ENCODE peak calls at places on chromosomes 6 and 20, in eight cellular contexts. One of them, this sample, is unnamed.

GRCh38 chr20:45589725-45590124 is 10.6 kb upstream of the WFDC8 start:
- DNase-seq in fibroblast of the aortic adventitia: peak
- DNase-seq in GF-D8: no peak
- DNase-seq in midbrain: no peak
- DNase-seq in stimulated activated CD8-positive, alpha-beta memory T cell treated with anti-CD3 and anti-CD28 coated beads, Interleukin-7, amount 100 ng/mL, for 1 hour: no peak
- DNase-seq in stimulated activated CD4-positive, alpha-beta T cell treated with anti-CD3 and anti-CD28 coated beads, Interleukin-4, amount 100 ng/mL, for 24 hours: no peak
- DNase-seq in T-helper 2 cell: no peak
- DNase-seq in mesothelial cell of epicardium: no peak
- DNase-seq in this sample: no peak

GRCh38 chr6:35438378-35438777 is 13.8 kb upstream of the FANCE start:
- DNase-seq in stimulated activated CD8-positive, alpha-beta memory T cell treated with anti-CD3 and anti-CD28 coated beads, Interleukin-7, amount 100 ng/mL, for 1 hour: no peak
- DNase-seq in T-helper 2 cell: no peak
- DNase-seq in GF-D8: no peak
- DNase-seq in mesothelial cell of epicardium: no peak
- DNase-seq in fibroblast of the aortic adventitia: no peak
- DNase-seq in stimulated activated CD4-positive, alpha-beta T cell treated with anti-CD3 and anti-CD28 coated beads, Interleukin-4, amount 100 ng/mL, for 24 hours: no peak
- DNase-seq in midbrain: no peak
- DNase-seq in this sample: no peak

GRCh38 chr6:37099442-37099841 is 70.5 kb upstream of the PIM1 start:
- DNase-seq in stimulated activated CD8-positive, alpha-beta memory T cell treated with anti-CD3 and anti-CD28 coated beads, Interleukin-7, amount 100 ng/mL, for 1 hour: no peak
- DNase-seq in T-helper 2 cell: no peak
- DNase-seq in midbrain: no peak
- DNase-seq in GF-D8: no peak
- DNase-seq in mesothelial cell of epicardium: no peak
- DNase-seq in fibroblast of the aortic adventitia: no peak
- DNase-seq in stimulated activated CD4-positive, alpha-beta T cell treated with anti-CD3 and anti-CD28 coated beads, Interleukin-4, amount 100 ng/mL, for 24 hours: no peak
- DNase-seq in this sample: no peak

GRCh38 chr6:53809691-53810090 is 14.9 kb downstream of the LRRC1 start:
- DNase-seq in fibroblast of the aortic adventitia: no peak
- DNase-seq in GF-D8: no peak
- DNase-seq in mesothelial cell of epicardium: no peak
- DNase-seq in midbrain: no peak
- DNase-seq in T-helper 2 cell: no peak
- DNase-seq in stimulated activated CD8-positive, alpha-beta memory T cell treated with anti-CD3 and anti-CD28 coated beads, Interleukin-7, amount 100 ng/mL, for 1 hour: no peak
- DNase-seq in stimulated activated CD4-positive, alpha-beta T cell treated with anti-CD3 and anti-CD28 coated beads, Interleukin-4, amount 100 ng/mL, for 24 hours: no peak
- DNase-seq in this sample: no peak

GRCh38 chr6:158072083-158072721 is 90.5 kb downstream of the SYNJ2 start:
- DNase-seq in stimulated activated CD4-positive, alpha-beta T cell treated with anti-CD3 and anti-CD28 coated beads, Interleukin-4, amount 100 ng/mL, for 24 hours: peak
- DNase-seq in T-helper 2 cell: peak
- DNase-seq in midbrain: peak
- DNase-seq in fibroblast of the aortic adventitia: peak
- DNase-seq in stimulated activated CD8-positive, alpha-beta memory T cell treated with anti-CD3 and anti-CD28 coated beads, Interleukin-7, amount 100 ng/mL, for 1 hour: peak
- DNase-seq in mesothelial cell of epicardium: no peak
- DNase-seq in GF-D8: peak
- DNase-seq in this sample: peak

GRCh38 chr6:115887887-115888286 is 172.8 kb downstream of the FRK start:
- DNase-seq in midbrain: no peak
- DNase-seq in stimulated activated CD4-positive, alpha-beta T cell treated with anti-CD3 and anti-CD28 coated beads, Interleukin-4, amount 100 ng/mL, for 24 hours: no peak
- DNase-seq in GF-D8: no peak
- DNase-seq in T-helper 2 cell: no peak
- DNase-seq in stimulated activated CD8-positive, alpha-beta memory T cell treated with anti-CD3 and anti-CD28 coated beads, Interleukin-7, amount 100 ng/mL, for 1 hour: no peak
- DNase-seq in fibroblast of the aortic adventitia: no peak
- DNase-seq in mesothelial cell of epicardium: no peak
- DNase-seq in this sample: no peak

GRCh38 chr20:56443654-56444540 is 24.5 kb upstream of the RTF2 start:
- DNase-seq in stimulated activated CD8-positive, alpha-beta memory T cell treated with anti-CD3 and anti-CD28 coated beads, Interleukin-7, amount 100 ng/mL, for 1 hour: no peak
- DNase-seq in GF-D8: no peak
- DNase-seq in midbrain: no peak
- DNase-seq in mesothelial cell of epicardium: no peak
- DNase-seq in T-helper 2 cell: no peak
- DNase-seq in fibroblast of the aortic adventitia: no peak
- DNase-seq in stimulated activated CD4-positive, alpha-beta T cell treated with anti-CD3 and anti-CD28 coated beads, Interleukin-4, amount 100 ng/mL, for 24 hours: no peak
- DNase-seq in this sample: no peak

GRCh38 chr6:84422380-84422968 is 195.0 kb upstream of the CEP162 start:
- DNase-seq in fibroblast of the aortic adventitia: peak
- DNase-seq in GF-D8: no peak
- DNase-seq in T-helper 2 cell: no peak
- DNase-seq in midbrain: peak
- DNase-seq in stimulated activated CD8-positive, alpha-beta memory T cell treated with anti-CD3 and anti-CD28 coated beads, Interleukin-7, amount 100 ng/mL, for 1 hour: no peak
- DNase-seq in stimulated activated CD4-positive, alpha-beta T cell treated with anti-CD3 and anti-CD28 coated beads, Interleukin-4, amount 100 ng/mL, for 24 hours: no peak
- DNase-seq in mesothelial cell of epicardium: peak
- DNase-seq in this sample: no peak

GRCh38 chr6:7108964-7109836 is 1.4 kb downstream of the RREB1 start:
- DNase-seq in stimulated activated CD8-positive, alpha-beta memory T cell treated with anti-CD3 and anti-CD28 coated beads, Interleukin-7, amount 100 ng/mL, for 1 hour: peak
- DNase-seq in mesothelial cell of epicardium: no peak
- DNase-seq in midbrain: no peak
- DNase-seq in fibroblast of the aortic adventitia: peak
- DNase-seq in T-helper 2 cell: peak
- DNase-seq in GF-D8: peak
- DNase-seq in stimulated activated CD4-positive, alpha-beta T cell treated with anti-CD3 and anti-CD28 coated beads, Interleukin-4, amount 100 ng/mL, for 24 hours: peak
- DNase-seq in this sample: peak

GRCh38 chr6:150207931-150208570 is 65.2 kb downstream of the PPP1R14C start:
- DNase-seq in stimulated activated CD4-positive, alpha-beta T cell treated with anti-CD3 and anti-CD28 coated beads, Interleukin-4, amount 100 ng/mL, for 24 hours: no peak
- DNase-seq in GF-D8: no peak
- DNase-seq in stimulated activated CD8-positive, alpha-beta memory T cell treated with anti-CD3 and anti-CD28 coated beads, Interleukin-7, amount 100 ng/mL, for 1 hour: no peak
- DNase-seq in mesothelial cell of epicardium: no peak
- DNase-seq in midbrain: no peak
- DNase-seq in T-helper 2 cell: no peak
- DNase-seq in fibroblast of the aortic adventitia: no peak
- DNase-seq in this sample: no peak

GRCh38 chr6:35663001-35663400 is 25.7 kb downstream of the FKBP5 start:
- DNase-seq in GF-D8: no peak
- DNase-seq in midbrain: no peak
- DNase-seq in T-helper 2 cell: no peak
- DNase-seq in fibroblast of the aortic adventitia: peak
- DNase-seq in stimulated activated CD8-positive, alpha-beta memory T cell treated with anti-CD3 and anti-CD28 coated beads, Interleukin-7, amount 100 ng/mL, for 1 hour: no peak
- DNase-seq in stimulated activated CD4-positive, alpha-beta T cell treated with anti-CD3 and anti-CD28 coated beads, Interleukin-4, amount 100 ng/mL, for 24 hours: no peak
- DNase-seq in mesothelial cell of epicardium: no peak
- DNase-seq in this sample: no peak

GRCh38 chr6:25266425-25267135 is 12.6 kb upstream of the CARMIL1 start:
- DNase-seq in stimulated activated CD8-positive, alpha-beta memory T cell treated with anti-CD3 and anti-CD28 coated beads, Interleukin-7, amount 100 ng/mL, for 1 hour: no peak
- DNase-seq in T-helper 2 cell: no peak
- DNase-seq in mesothelial cell of epicardium: no peak
- DNase-seq in midbrain: no peak
- DNase-seq in fibroblast of the aortic adventitia: peak
- DNase-seq in stimulated activated CD4-positive, alpha-beta T cell treated with anti-CD3 and anti-CD28 coated beads, Interleukin-4, amount 100 ng/mL, for 24 hours: no peak
- DNase-seq in GF-D8: no peak
- DNase-seq in this sample: no peak

GRCh38 chr20:46060301-46060881 is 29.4 kb downstream of the NCOA5 start:
- DNase-seq in mesothelial cell of epicardium: no peak
- DNase-seq in midbrain: peak
- DNase-seq in GF-D8: peak
- DNase-seq in fibroblast of the aortic adventitia: no peak
- DNase-seq in stimulated activated CD4-positive, alpha-beta T cell treated with anti-CD3 and anti-CD28 coated beads, Interleukin-4, amount 100 ng/mL, for 24 hours: no peak
- DNase-seq in T-helper 2 cell: no peak
- DNase-seq in stimulated activated CD8-positive, alpha-beta memory T cell treated with anti-CD3 and anti-CD28 coated beads, Interleukin-7, amount 100 ng/mL, for 1 hour: no peak
- DNase-seq in this sample: no peak

GRCh38 chr6:164247106-164247505 is 832.6 kb downstream of the QKI start:
- DNase-seq in T-helper 2 cell: no peak
- DNase-seq in mesothelial cell of epicardium: no peak
- DNase-seq in GF-D8: no peak
- DNase-seq in stimulated activated CD4-positive, alpha-beta T cell treated with anti-CD3 and anti-CD28 coated beads, Interleukin-4, amount 100 ng/mL, for 24 hours: no peak
- DNase-seq in midbrain: peak
- DNase-seq in stimulated activated CD8-positive, alpha-beta memory T cell treated with anti-CD3 and anti-CD28 coated beads, Interleukin-7, amount 100 ng/mL, for 1 hour: no peak
- DNase-seq in fibroblast of the aortic adventitia: no peak
- DNase-seq in this sample: no peak

GRCh38 chr6:119348308-119349040 is 1.1 kb downstream of the MAN1A1 start:
- DNase-seq in GF-D8: no peak
- DNase-seq in fibroblast of the aortic adventitia: peak
- DNase-seq in stimulated activated CD4-positive, alpha-beta T cell treated with anti-CD3 and anti-CD28 coated beads, Interleukin-4, amount 100 ng/mL, for 24 hours: peak
- DNase-seq in midbrain: no peak
- DNase-seq in T-helper 2 cell: peak
- DNase-seq in stimulated activated CD8-positive, alpha-beta memory T cell treated with anti-CD3 and anti-CD28 coated beads, Interleukin-7, amount 100 ng/mL, for 1 hour: no peak
- DNase-seq in mesothelial cell of epicardium: peak
- DNase-seq in this sample: peak

GRCh38 chr20:47400685-47401084 is 44.2 kb upstream of the ZMYND8 start:
- DNase-seq in GF-D8: no peak
- DNase-seq in stimulated activated CD8-positive, alpha-beta memory T cell treated with anti-CD3 and anti-CD28 coated beads, Interleukin-7, amount 100 ng/mL, for 1 hour: no peak
- DNase-seq in stimulated activated CD4-positive, alpha-beta T cell treated with anti-CD3 and anti-CD28 coated beads, Interleukin-4, amount 100 ng/mL, for 24 hours: peak
- DNase-seq in mesothelial cell of epicardium: no peak
- DNase-seq in T-helper 2 cell: no peak
- DNase-seq in fibroblast of the aortic adventitia: no peak
- DNase-seq in midbrain: no peak
- DNase-seq in this sample: no peak

GRCh38 chr6:18264338-18265098 is at the start of gene DEK:
- DNase-seq in fibroblast of the aortic adventitia: peak
- DNase-seq in GF-D8: peak
- DNase-seq in T-helper 2 cell: peak
- DNase-seq in midbrain: peak
- DNase-seq in mesothelial cell of epicardium: peak
- DNase-seq in stimulated activated CD4-positive, alpha-beta T cell treated with anti-CD3 and anti-CD28 coated beads, Interleukin-4, amount 100 ng/mL, for 24 hours: peak
- DNase-seq in stimulated activated CD8-positive, alpha-beta memory T cell treated with anti-CD3 and anti-CD28 coated beads, Interleukin-7, amount 100 ng/mL, for 1 hour: peak
- DNase-seq in this sample: peak

GRCh38 chr6:1613631-1614447 is 4.1 kb downstream of the FOXC1 start:
- DNase-seq in GF-D8: no peak
- DNase-seq in T-helper 2 cell: no peak
- DNase-seq in fibroblast of the aortic adventitia: peak
- DNase-seq in midbrain: no peak
- DNase-seq in mesothelial cell of epicardium: no peak
- DNase-seq in stimulated activated CD8-positive, alpha-beta memory T cell treated with anti-CD3 and anti-CD28 coated beads, Interleukin-7, amount 100 ng/mL, for 1 hour: no peak
- DNase-seq in stimulated activated CD4-positive, alpha-beta T cell treated with anti-CD3 and anti-CD28 coated beads, Interleukin-4, amount 100 ng/mL, for 24 hours: no peak
- DNase-seq in this sample: peak